ENCODE peak calls at places on chromosomes 3 and 15, in eight cellular contexts. E is HCT116, V is hepatocyte, I is PC-9, C is PC-3, J is OCI-LY7, N is GM23338, X is SK-N-SH. D is an unnamed sample. For H3K9me2, the result is how much of the 10 kb centered on the place peaks cover.

GRCh38 chr15:99169769-99170311 is 65.0 kb downstream of the SYNM start:
- DNase-seq in E (no peak), V (peak), I (no peak), C (no peak), J (no peak), N (no peak), X (no peak), D (no peak)

GRCh38 chr3:41362638-41363559 is 163.6 kb downstream of the CTNNB1 start:
- DNase-seq in E (no peak), V (peak), I (no peak), C (no peak), J (no peak), N (peak), X (peak), D (no peak)

GRCh38 chr3:149547413-149547812 is 72.9 kb downstream of the TM4SF4 start:
- DNase-seq in E (no peak), V (no peak), I (no peak), C (no peak), J (no peak), N (no peak), X (no peak), D (no peak)

GRCh38 chr15:31776039-31776438 is 254.3 kb upstream of the CHRNA7 start:
- DNase-seq in E (no peak), V (no peak), I (no peak), C (no peak), J (no peak), N (no peak), X (no peak), D (no peak)

GRCh38 chr15:89559865-89560264 is 15.4 kb upstream of the TICRR start:
- DNase-seq in E (no peak), V (no peak), I (no peak), C (no peak), J (no peak), N (no peak), X (no peak), D (no peak)

GRCh38 chr15:57640935-57641682 is 49.4 kb downstream of the MYZAP start:
- DNase-seq in E (no peak), V (peak), I (no peak), C (peak), J (peak), N (peak), X (peak), D (peak)

GRCh38 chr3:136979684-136980083 is 21.9 kb downstream of the IL20RB start:
- DNase-seq in E (no peak), V (no peak), I (no peak), C (no peak), J (no peak), N (no peak), X (no peak), D (no peak)

GRCh38 chr15:69328739-69329138 is 30.0 kb downstream of the PAQR5 start:
- DNase-seq in E (no peak), V (peak), I (peak), C (peak), J (no peak), N (no peak), X (no peak), D (no peak)

GRCh38 chr15:31328999-31329639 is 2.5 kb downstream of the KLF13 start:
- DNase-seq in E (no peak), V (peak), I (no peak), C (peak), J (peak), N (peak), X (peak), D (peak)

GRCh38 chr15:83709246-83709645 is 55.3 kb downstream of the ADAMTSL3 start:
- DNase-seq in E (no peak), V (no peak), I (no peak), C (peak), J (no peak), N (no peak), X (no peak), D (no peak)

GRCh38 chr3:185164428-185165217 is 11.8 kb upstream of the C3orf70 start:
- DNase-seq in E (no peak), V (no peak), I (no peak), C (no peak), J (no peak), N (no peak), X (no peak), D (no peak)

GRCh38 chr15:42332331-42332730 is 27.0 kb upstream of the CAPN3 start:
- DNase-seq in E (no peak), V (no peak), I (no peak), C (no peak), J (no peak), N (no peak), X (no peak), D (no peak)

GRCh38 chr3:13976469-13976868 is 96.6 kb upstream of the WNT7A start:
- DNase-seq in E (no peak), V (no peak), I (no peak), C (no peak), J (no peak), N (no peak), X (no peak), D (no peak)
- H3K27ac ChIP-seq in E (no peak), V (no peak), I (no peak), C (no peak), J (no peak), N (no peak), X (no peak), D (no peak)

GRCh38 chr3:71580636-71581215 is 2.8 kb downstream of the FOXP1 start:
- DNase-seq in E (no peak), V (no peak), I (no peak), C (no peak), J (peak), N (peak), X (no peak), D (no peak)
- TF ChIP-seq CTCF in E (no peak), V (no peak), I (no peak), C (no peak), J (no peak), N (no peak), X (no peak), D (no peak)

DNA sequence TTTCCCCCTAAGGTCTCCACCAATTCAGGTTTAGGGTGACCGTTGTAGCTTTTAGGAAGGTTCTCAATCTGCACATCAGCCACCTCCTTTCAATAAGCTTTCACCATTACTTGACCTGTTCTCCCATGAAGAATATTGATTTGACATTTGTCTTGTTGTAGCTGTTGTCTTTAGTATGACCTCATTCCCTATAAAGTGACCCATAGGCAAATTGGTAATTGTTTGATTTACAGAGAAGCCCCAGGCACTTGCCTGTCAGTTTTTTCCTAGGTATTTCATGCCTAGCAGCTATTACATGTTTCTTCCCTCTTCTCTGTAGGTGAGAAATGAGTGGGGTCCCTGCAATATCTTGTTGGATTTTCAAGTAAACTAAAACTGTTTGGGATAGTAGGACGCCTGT is 36.0 kb downstream of the CHD2 start:
- DNase-seq in E (no peak), V (no peak), I (no peak), C (no peak), J (no peak), N (no peak), X (no peak), D (no peak)
- H3K9me2 ChIP-seq in E (under half), V (under half), I (under half), C (under half), J (under half), N (under half), X (under half), D (under half)

GRCh38 chr3:153404157-153404556 is 242.1 kb downstream of the RAP2B start:
- DNase-seq in E (no peak), V (no peak), I (no peak), C (no peak), J (no peak), N (no peak), X (no peak), D (no peak)

GRCh38 chr3:153397806-153398205 is 235.8 kb downstream of the RAP2B start:
- DNase-seq in E (no peak), V (no peak), I (no peak), C (no peak), J (no peak), N (no peak), X (no peak), D (no peak)

GRCh38 chr3:153396581-153396980 is 234.6 kb downstream of the RAP2B start:
- DNase-seq in E (no peak), V (no peak), I (no peak), C (no peak), J (no peak), N (no peak), X (no peak), D (peak)

GRCh38 chr3:153399636-153400035 is 237.6 kb downstream of the RAP2B start:
- DNase-seq in E (no peak), V (no peak), I (no peak), C (no peak), J (no peak), N (no peak), X (no peak), D (peak)

DNA sequence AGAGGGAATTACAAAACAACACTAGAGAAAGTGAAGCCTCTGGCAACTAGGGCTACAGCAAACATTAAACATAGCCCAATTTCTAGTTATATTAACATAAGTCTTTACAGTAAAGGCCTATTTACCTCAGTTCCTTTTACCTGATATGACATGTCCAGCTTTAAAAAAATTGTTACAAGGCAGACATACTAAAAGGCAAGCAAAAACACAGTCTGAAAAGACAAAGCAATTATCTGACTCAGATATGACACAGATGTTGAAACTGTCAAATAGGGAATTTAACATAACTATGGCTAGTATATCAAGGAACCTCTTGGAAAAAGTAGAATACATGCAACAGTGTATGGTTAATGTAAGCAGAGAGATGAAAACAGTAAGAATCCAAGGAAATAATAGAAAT is 238.6 kb downstream of the RAP2B start:
- DNase-seq in E (no peak), V (no peak), I (no peak), C (no peak), J (no peak), N (no peak), X (no peak), D (no peak)
- H3K27ac ChIP-seq in E (no peak), V (no peak), I (no peak), C (no peak), J (no peak), N (no peak), X (no peak), D (peak)

D was measured in MM.1S.